ENCODE peak calls at places on chromosome 17, in seven cellular contexts. U, F, W, N, I, D and Q are unnamed samples.

GRCh38 chr17:74190807-74191206 is 12.7 kb upstream of the RPL38 start:
- DNase-seq in D (no peak), F (no peak), I (peak; percentile 58), U (no peak), N (no peak), W (no peak), Q (peak; percentile 62)

GRCh38 chr17:34241062-34241461 is 14.0 kb upstream of the CCL2 start:
- DNase-seq in D (peak; percentile 64), N (no peak), F (no peak), I (no peak), U (no peak), W (no peak), Q (no peak)

GRCh38 chr17:6110592-6110991 is 40.4 kb downstream of the WSCD1 start:
- DNase-seq in N (no peak), I (no peak), W (no peak), U (no peak), F (no peak), D (no peak), Q (no peak)

GRCh38 chr17:2700491-2701141 is 10.9 kb downstream of the CLUH start:
- DNase-seq in W (no peak), U (no peak), I (peak; percentile 63), D (no peak), F (peak; percentile 98), N (no peak), Q (peak; percentile 89)

GRCh38 chr17:78458739-78459335 is 80.4 kb downstream of the PGS1 start:
- DNase-seq in D (peak; percentile 99), I (no peak), W (no peak), F (no peak), U (peak; percentile 97), N (no peak), Q (no peak)

GRCh38 chr17:57915980-57916757 is 39.0 kb downstream of the CUEDC1 start:
- DNase-seq in D (peak; percentile 78), I (no peak), U (no peak), N (no peak), F (peak; percentile 74), W (no peak), Q (no peak)

GRCh38 chr17:50072130-50072529 is 16.2 kb downstream of the ITGA3 start:
- DNase-seq in F (no peak), D (no peak), W (no peak), N (no peak), U (no peak), I (no peak), Q (peak; percentile 41)

GRCh38 chr17:34167359-34167758 is 87.7 kb upstream of the CCL2 start:
- DNase-seq in W (no peak), F (no peak), U (peak; percentile 32), N (no peak), D (no peak), I (no peak), Q (no peak)

GRCh38 chr17:43341705-43342600 is 56.8 kb upstream of the ARL4D start:
- DNase-seq in N (no peak), U (no peak), W (no peak), F (no peak), I (no peak), D (no peak), Q (no peak)

GRCh38 chr17:2089021-2089422 is 34.1 kb downstream of the HIC1 start:
- DNase-seq in I (no peak), F (no peak), U (no peak), N (no peak), D (no peak), W (no peak), Q (no peak)

GRCh38 chr17:55825213-55825612 is 74.4 kb downstream of the PCTP start:
- DNase-seq in I (no peak), W (no peak), D (no peak), F (peak; percentile 49), U (no peak), N (no peak), Q (no peak)

GRCh38 chr17:50059759-50060273 is 3.9 kb downstream of the ITGA3 start:
- DNase-seq in I (no peak), N (no peak), D (no peak), U (no peak), W (no peak), F (no peak), Q (peak; percentile 69)

GRCh38 chr17:76834889-76835288 is 33.3 kb upstream of the MGAT5B start:
- DNase-seq in W (no peak), D (no peak), U (peak; percentile 39), F (no peak), I (no peak), N (no peak), Q (no peak)

GRCh38 chr17:20074489-20074888 is 65.3 kb downstream of the SPECC1 start:
- DNase-seq in W (no peak), N (no peak), F (no peak), D (peak; percentile 53), U (no peak), I (no peak), Q (no peak)

GRCh38 chr17:6259899-6260298 is 175.0 kb downstream of the AIPL1 start:
- DNase-seq in N (no peak), W (no peak), D (no peak), I (no peak), U (no peak), F (no peak), Q (no peak)

GRCh38 chr17:63694974-63695773 is 4.8 kb downstream of the LIMD2 start:
- DNase-seq in I (no peak), W (no peak), F (no peak), D (no peak), U (no peak), N (peak; percentile 31), Q (no peak)

GRCh38 chr17:78568494-78569115 is 8.6 kb downstream of the DNAH17 start:
- DNase-seq in I (no peak), N (no peak), F (no peak), U (no peak), D (no peak), W (no peak), Q (no peak)

GRCh38 chr17:81418710-81419332 is 23.6 kb downstream of the BAHCC1 start:
- DNase-seq in U (no peak), D (no peak), F (no peak), I (no peak), N (no peak), W (no peak), Q (no peak)

GRCh38 chr17:4951486-4951885 is 567 bp downstream of the ENO3 start:
- DNase-seq in I (no peak), W (no peak), F (no peak), N (no peak), D (no peak), U (no peak), Q (no peak)

GRCh38 chr17:74554909-74555308 is 9.0 kb upstream of the CD300C start:
- DNase-seq in N (no peak), D (no peak), F (no peak), U (no peak), W (no peak), I (no peak), Q (no peak)